ENCODE peak calls at places on chromosome 9, in ten cellular contexts. C is HCT116; Y is caudate nucleus; P is amniotic epithelial cell; M is activated CD4-positive, alpha-beta T cell treated with anti-CD3 and anti-CD28 coated beads, Interleukin-2, amount 50 U/mL, for 48 hours; Z is OCI-LY7; S is tibial artery; H is retinal pigment epithelial cell; G is IMR-90; E is iPS-NIHi11. N is an unnamed sample.
A peak's percentile ranks its signal among the peaks of the same experiment; 100 is the strongest.

GRCh38 chr9:107422189-107422802 is 67.3 kb downstream of the KLF4 start:
- DNase-seq in C (peak; percentile 78), Y (peak; percentile 3), P (peak; percentile 73), M (peak; percentile 52), Z (peak; percentile 53), S (peak; percentile 58), H (peak; percentile 39), G (peak; percentile 51), E (peak; percentile 81), N (no peak)

GRCh38 chr9:97473717-97474116 is 27.7 kb upstream of the TMOD1 start:
- DNase-seq in C (no peak), Y (no peak), P (no peak), M (no peak), Z (no peak), S (no peak), H (no peak), G (no peak), E (no peak), N (peak; percentile 73)

GRCh38 chr9:105318729-105319513 is 74.5 kb downstream of the SLC44A1 start:
- DNase-seq in C (no peak), Y (no peak), P (no peak), M (no peak), Z (peak; percentile 61), S (no peak), H (no peak), G (no peak), E (no peak), N (no peak)

GRCh38 chr9:133203506-133204075 is 5.5 kb downstream of the OBP2B start:
- DNase-seq in C (no peak), Y (no peak), P (no peak), M (no peak), Z (no peak), S (no peak), H (no peak), G (no peak), E (no peak), N (no peak)

GRCh38 chr9:129628709-129629108 is 2.7 kb downstream of the NTMT1 start:
- DNase-seq in C (no peak), Y (no peak), P (no peak), M (no peak), Z (no peak), S (no peak), H (no peak), G (no peak), E (no peak), N (no peak)

GRCh38 chr9:92650296-92650695 is 19.6 kb downstream of the IPPK start:
- DNase-seq in C (no peak), Y (no peak), P (no peak), M (no peak), Z (no peak), S (no peak), H (no peak), G (no peak), E (no peak), N (no peak)

GRCh38 chr9:81116340-81117207 is 572.8 kb downstream of the TLE1 start:
- DNase-seq in C (no peak), Y (no peak), P (peak; percentile 67), M (no peak), Z (no peak), S (no peak), H (no peak), G (peak; percentile 47), E (peak; percentile 20), N (no peak)

GRCh38 chr9:32180597-32180996 is 203.8 kb upstream of the ACO1 start:
- DNase-seq in C (no peak), Y (no peak), P (no peak), M (no peak), Z (no peak), S (no peak), H (no peak), G (no peak), E (no peak), N (no peak)

GRCh38 chr9:3337515-3337914 is 188.3 kb downstream of the RFX3 start:
- DNase-seq in C (peak; percentile 22), Y (no peak), P (peak; percentile 70), M (peak; percentile 24), Z (no peak), S (no peak), H (no peak), G (peak; percentile 79), E (no peak), N (no peak)

GRCh38 chr9:93589688-93590087 is 13.3 kb downstream of the PHF2 start:
- DNase-seq in C (no peak), Y (no peak), P (peak; percentile 50), M (no peak), Z (no peak), S (no peak), H (no peak), G (peak; percentile 52), E (peak; percentile 54), N (no peak)

GRCh38 chr9:5632540-5632939 is 3.6 kb downstream of the RIC1 start:
- DNase-seq in C (no peak), Y (no peak), P (no peak), M (no peak), Z (no peak), S (no peak), H (no peak), G (no peak), E (no peak), N (no peak)

GRCh38 chr9:27276182-27277030 is 20.5 kb downstream of the EQTN start:
- DNase-seq in C (peak; percentile 42), Y (no peak), P (peak; percentile 55), M (no peak), Z (peak; percentile 65), S (no peak), H (peak; percentile 5), G (peak; percentile 67), E (peak; percentile 62), N (no peak)